ENCODE peak calls at places on chromosomes 11 and 22, in seven cellular contexts. One of them, this sample, is unnamed.

GRCh38 chr11:112178428-112178827 is 3.1 kb downstream of the BCO2 start:
- DNase-seq in NCI-H1092 treated with DMSO at 0.1 percent for 48 hours: no peak
- DNase-seq in epithelial cell of esophagus: no peak
- DNase-seq in AG20443: no peak
- DNase-seq in HTR-8/SVneo: no peak
- DNase-seq in GM12865: no peak
- DNase-seq in GM03348: no peak
- DNase-seq in this sample: no peak

GRCh38 chr22:46262449-46263207 is 515 bp downstream of the PKDREJ start:
- DNase-seq in GM03348: peak
- DNase-seq in AG20443: peak
- DNase-seq in NCI-H1092 treated with DMSO at 0.1 percent for 48 hours: no peak
- DNase-seq in HTR-8/SVneo: no peak
- DNase-seq in GM12865: no peak
- DNase-seq in epithelial cell of esophagus: peak
- DNase-seq in this sample: no peak

GRCh38 chr11:104984818-104985217 is 16.4 kb upstream of the CASP4 start:
- DNase-seq in GM03348: no peak
- DNase-seq in epithelial cell of esophagus: no peak
- DNase-seq in GM12865: no peak
- DNase-seq in NCI-H1092 treated with DMSO at 0.1 percent for 48 hours: no peak
- DNase-seq in AG20443: no peak
- DNase-seq in HTR-8/SVneo: no peak
- DNase-seq in this sample: no peak

GRCh38 chr11:128424867-128425285 is 162.5 kb downstream of the ETS1 start:
- DNase-seq in GM12865: no peak
- DNase-seq in GM03348: no peak
- DNase-seq in epithelial cell of esophagus: no peak
- DNase-seq in HTR-8/SVneo: no peak
- DNase-seq in NCI-H1092 treated with DMSO at 0.1 percent for 48 hours: no peak
- DNase-seq in AG20443: peak
- DNase-seq in this sample: no peak

GRCh38 chr22:46538816-46539163 is 1.4 kb upstream of the CELSR1 start:
- DNase-seq in GM12865: no peak
- DNase-seq in HTR-8/SVneo: no peak
- DNase-seq in GM03348: peak
- DNase-seq in epithelial cell of esophagus: peak
- DNase-seq in AG20443: peak
- DNase-seq in NCI-H1092 treated with DMSO at 0.1 percent for 48 hours: no peak
- DNase-seq in this sample: no peak

GRCh38 chr11:31050061-31050790 is 319.3 kb downstream of the DCDC1 start:
- DNase-seq in AG20443: no peak
- DNase-seq in epithelial cell of esophagus: no peak
- DNase-seq in GM12865: no peak
- DNase-seq in GM03348: no peak
- DNase-seq in HTR-8/SVneo: no peak
- DNase-seq in NCI-H1092 treated with DMSO at 0.1 percent for 48 hours: peak
- DNase-seq in this sample: peak

GRCh38 chr22:43236401-43237166 is 49.6 kb upstream of the TTLL12 start:
- DNase-seq in AG20443: no peak
- DNase-seq in HTR-8/SVneo: no peak
- DNase-seq in epithelial cell of esophagus: no peak
- DNase-seq in GM03348: no peak
- DNase-seq in NCI-H1092 treated with DMSO at 0.1 percent for 48 hours: peak
- DNase-seq in GM12865: no peak
- DNase-seq in this sample: no peak

GRCh38 chr11:76419896-76420295 is 24.9 kb upstream of the EMSY start:
- DNase-seq in GM12865: peak
- DNase-seq in HTR-8/SVneo: peak
- DNase-seq in AG20443: no peak
- DNase-seq in GM03348: no peak
- DNase-seq in epithelial cell of esophagus: peak
- DNase-seq in NCI-H1092 treated with DMSO at 0.1 percent for 48 hours: no peak
- DNase-seq in this sample: no peak

GRCh38 chr22:27416553-27417427 is 384.8 kb downstream of the MN1 start:
- DNase-seq in GM03348: peak
- DNase-seq in NCI-H1092 treated with DMSO at 0.1 percent for 48 hours: peak
- DNase-seq in HTR-8/SVneo: peak
- DNase-seq in AG20443: peak
- DNase-seq in epithelial cell of esophagus: peak
- DNase-seq in GM12865: no peak
- DNase-seq in this sample: peak

GRCh38 chr22:45863981-45864751 is 112.8 kb downstream of the WNT7B start:
- DNase-seq in AG20443: peak
- DNase-seq in NCI-H1092 treated with DMSO at 0.1 percent for 48 hours: peak
- DNase-seq in epithelial cell of esophagus: peak
- DNase-seq in HTR-8/SVneo: peak
- DNase-seq in GM12865: peak
- DNase-seq in GM03348: peak
- DNase-seq in this sample: peak

GRCh38 chr11:17793642-17794170 is 59.1 kb downstream of the KCNC1 start:
- DNase-seq in GM12865: no peak
- DNase-seq in epithelial cell of esophagus: no peak
- DNase-seq in AG20443: no peak
- DNase-seq in NCI-H1092 treated with DMSO at 0.1 percent for 48 hours: no peak
- DNase-seq in HTR-8/SVneo: no peak
- DNase-seq in GM03348: no peak
- DNase-seq in this sample: no peak

GRCh38 chr22:49325531-49326395 is 501.9 kb downstream of the BRD1 start:
- DNase-seq in GM03348: peak
- DNase-seq in HTR-8/SVneo: no peak
- DNase-seq in GM12865: no peak
- DNase-seq in AG20443: peak
- DNase-seq in NCI-H1092 treated with DMSO at 0.1 percent for 48 hours: no peak
- DNase-seq in epithelial cell of esophagus: no peak
- DNase-seq in this sample: no peak

GRCh38 chr11:105719073-105719846 is 109.4 kb downstream of the GRIA4 start:
- DNase-seq in GM03348: no peak
- DNase-seq in AG20443: no peak
- DNase-seq in GM12865: peak
- DNase-seq in HTR-8/SVneo: peak
- DNase-seq in epithelial cell of esophagus: peak
- DNase-seq in NCI-H1092 treated with DMSO at 0.1 percent for 48 hours: peak
- DNase-seq in this sample: no peak

GRCh38 chr11:107587306-107587979 is 3.5 kb upstream of the ELMOD1 start:
- DNase-seq in GM12865: no peak
- DNase-seq in AG20443: peak
- DNase-seq in epithelial cell of esophagus: peak
- DNase-seq in NCI-H1092 treated with DMSO at 0.1 percent for 48 hours: no peak
- DNase-seq in GM03348: peak
- DNase-seq in HTR-8/SVneo: no peak
- DNase-seq in this sample: no peak

GRCh38 chr22:45867118-45867905 is 109.7 kb downstream of the WNT7B start:
- DNase-seq in NCI-H1092 treated with DMSO at 0.1 percent for 48 hours: no peak
- DNase-seq in GM12865: no peak
- DNase-seq in epithelial cell of esophagus: no peak
- DNase-seq in AG20443: peak
- DNase-seq in GM03348: peak
- DNase-seq in HTR-8/SVneo: no peak
- DNase-seq in this sample: no peak

This sample was measured in NCI-H1105.